ENCODE peak calls at places on chromosomes 12 and 14, in eight cellular contexts. T, Z, Y, M, L, W, D and C are unnamed samples.

GRCh38 chr14:74954232-74954946 is 1.0 kb downstream of the PGF start:
- DNase-seq in T (peak; percentile 65), Z (peak; percentile 69), Y (no peak), M (no peak), L (no peak), W (no peak), D (peak; percentile 55), C (no peak)

GRCh38 chr12:39505562-39505961 is 62.6 kb upstream of the KIF21A start:
- DNase-seq in T (no peak), Z (no peak), Y (no peak), M (no peak), L (no peak), W (no peak), D (no peak), C (no peak)

GRCh38 chr12:28083816-28084678 is 106.2 kb upstream of the CCDC91 start:
- DNase-seq in T (no peak), Z (no peak), Y (no peak), M (no peak), L (no peak), W (no peak), D (no peak), C (no peak)

GRCh38 chr14:64878775-64879634 is 702 bp downstream of the SPTB start:
- DNase-seq in T (peak; percentile 37), Z (peak; percentile 66), Y (no peak), M (no peak), L (no peak), W (no peak), D (no peak), C (no peak)

GRCh38 chr12:128076188-128076587 is 190.8 kb upstream of the TMEM132C start:
- DNase-seq in T (no peak), Z (peak; percentile 3), Y (no peak), M (peak; percentile 31), L (no peak), W (no peak), D (no peak), C (peak; percentile 49)

GRCh38 chr14:98602983-98603382 is 669.0 kb downstream of the BCL11B start:
- DNase-seq in T (no peak), Z (no peak), Y (no peak), M (no peak), L (no peak), W (no peak), D (no peak), C (no peak)

GRCh38 chr12:2298556-2299195 is 245.9 kb downstream of the CACNA1C start:
- DNase-seq in T (no peak), Z (no peak), Y (no peak), M (no peak), L (no peak), W (no peak), D (no peak), C (no peak)

GRCh38 chr12:59452259-59452658 is 143.6 kb upstream of the SLC16A7 start:
- DNase-seq in T (no peak), Z (no peak), Y (no peak), M (peak; percentile 75), L (no peak), W (no peak), D (no peak), C (peak; percentile 39)

GRCh38 chr12:76643438-76643837 is 83.9 kb upstream of the OSBPL8 start:
- DNase-seq in T (no peak), Z (no peak), Y (no peak), M (no peak), L (no peak), W (no peak), D (no peak), C (peak; percentile 77)

GRCh38 chr14:52692248-52692962 is 3.0 kb downstream of the ERO1A start:
- DNase-seq in T (no peak), Z (no peak), Y (no peak), M (no peak), L (no peak), W (no peak), D (no peak), C (no peak)

GRCh38 chr12:64998327-64999156 is 122.6 kb downstream of the WIF1 start:
- DNase-seq in T (no peak), Z (no peak), Y (no peak), M (no peak), L (no peak), W (no peak), D (no peak), C (no peak)

GRCh38 chr12:9615420-9616135 is 7.9 kb upstream of the KLRB1 start:
- DNase-seq in T (no peak), Z (no peak), Y (no peak), M (no peak), L (peak; percentile 35), W (no peak), D (no peak), C (no peak)

GRCh38 chr14:99726538-99727095 is 42.5 kb downstream of the CYP46A1 start:
- DNase-seq in T (no peak), Z (peak; percentile 40), Y (no peak), M (no peak), L (no peak), W (no peak), D (peak; percentile 8), C (no peak)

GRCh38 chr12:54549774-54550451 is 512 bp downstream of the PDE1B start:
- DNase-seq in T (peak; percentile 66), Z (no peak), Y (no peak), M (peak; percentile 18), L (no peak), W (no peak), D (peak; percentile 23), C (no peak)

GRCh38 chr14:104353921-104354701 is 215.7 kb downstream of the KIF26A start:
- DNase-seq in T (no peak), Z (peak; percentile 35), Y (no peak), M (no peak), L (no peak), W (no peak), D (no peak), C (no peak)

GRCh38 chr12:122886851-122887816 is 8.8 kb downstream of the VPS37B start:
- DNase-seq in T (peak; percentile 52), Z (peak; percentile 72), Y (no peak), M (peak; percentile 97), L (peak; percentile 69), W (no peak), D (no peak), C (peak; percentile 70)

GRCh38 chr12:33330940-33331339 is 108.7 kb downstream of the SYT10 start:
- DNase-seq in T (no peak), Z (no peak), Y (no peak), M (no peak), L (no peak), W (no peak), D (no peak), C (no peak)

GRCh38 chr14:40847496-40847895 is 759.2 kb upstream of the LRFN5 start:
- DNase-seq in T (no peak), Z (no peak), Y (no peak), M (no peak), L (no peak), W (no peak), D (no peak), C (no peak)

GRCh38 chr14:76781648-76782051 is 20.4 kb downstream of the VASH1 start:
- DNase-seq in T (no peak), Z (no peak), Y (no peak), M (no peak), L (no peak), W (no peak), D (no peak), C (no peak)

GRCh38 chr12:56628671-56629458 is 1.3 kb downstream of the BAZ2A start:
- DNase-seq in T (peak; percentile 59), Z (peak; percentile 62), Y (peak; percentile 42), M (no peak), L (peak; percentile 53), W (peak; percentile 65), D (peak; percentile 72), C (peak; percentile 30)

GRCh38 chr12:57616383-57617101 is 5.3 kb downstream of the ARHGEF25 start:
- DNase-seq in T (no peak), Z (no peak), Y (no peak), M (peak; percentile 56), L (no peak), W (no peak), D (no peak), C (no peak)

GRCh38 chr14:67618617-67619063 is 1.1 kb upstream of the ARG2 start:
- DNase-seq in T (peak; percentile 62), Z (no peak), Y (no peak), M (peak; percentile 69), L (peak; percentile 59), W (no peak), D (peak; percentile 54), C (peak; percentile 79)

GRCh38 chr12:118342115-118342514 is 30.6 kb downstream of the TAOK3 start:
- DNase-seq in T (no peak), Z (no peak), Y (no peak), M (no peak), L (no peak), W (no peak), D (no peak), C (no peak)

GRCh38 chr12:117363953-117364486 is 2.6 kb upstream of the NOS1 start:
- DNase-seq in T (peak; percentile 55), Z (no peak), Y (no peak), M (no peak), L (no peak), W (no peak), D (no peak), C (no peak)

GRCh38 chr12:49537709-49538601 is 875 bp upstream of the KCNH3 start:
- DNase-seq in T (peak; percentile 76), Z (peak; percentile 77), Y (no peak), M (no peak), L (peak; percentile 52), W (no peak), D (peak; percentile 59), C (no peak)

GRCh38 chr12:72246370-72246769 is 25.8 kb upstream of the TRHDE start:
- DNase-seq in T (no peak), Z (no peak), Y (no peak), M (no peak), L (no peak), W (no peak), D (no peak), C (no peak)

GRCh38 chr14:63551338-63551737 is 8.2 kb upstream of the PPP2R5E start:
- DNase-seq in T (no peak), Z (no peak), Y (no peak), M (peak; percentile 49), L (no peak), W (no peak), D (no peak), C (no peak)

GRCh38 chr12:108109954-108110353 is 19.1 kb upstream of the WSCD2 start:
- DNase-seq in T (no peak), Z (no peak), Y (no peak), M (no peak), L (no peak), W (no peak), D (no peak), C (no peak)